ENCODE peak calls at places on chromosomes 4 and X, in four cellular contexts. D is lower leg skin, W is colonic mucosa, T is fibroblast of mammary gland. Q is an unnamed sample.
A peak's percentile ranks its signal among the peaks of the same experiment; 100 is the strongest.

GRCh38 chrX:9467751-9468150 is 2.9 kb downstream of the TBL1X start:
- DNase-seq in D (no peak), W (no peak), T (no peak), Q (no peak)

GRCh38 chr4:63922146-63922545 is 487.1 kb downstream of the TECRL start:
- DNase-seq in D (no peak), W (no peak), T (no peak), Q (no peak)

GRCh38 chr4:21517460-21517859 is 431.1 kb downstream of the KCNIP4 start:
- DNase-seq in D (no peak), W (no peak), T (no peak), Q (no peak)

GRCh38 chrX:130626521-130626920 is 224.7 kb downstream of the RBMX2 start:
- DNase-seq in D (no peak), W (no peak), T (peak; percentile 64), Q (no peak)

GRCh38 chr4:153789741-153790651 is 1.1 kb upstream of the SFRP2 start:
- DNase-seq in D (no peak), W (no peak), T (peak; percentile 76), Q (no peak)

GRCh38 chrX:42714981-42715688 is 62.8 kb downstream of the PPP1R2C start:
- DNase-seq in D (peak; percentile 13), W (peak; percentile 66), T (no peak), Q (peak; percentile 12)

GRCh38 chrX:16711219-16712115 is 1.0 kb downstream of the CTPS2 start:
- DNase-seq in D (no peak), W (no peak), T (no peak), Q (no peak)

GRCh38 chr4:103718993-103719319 is 829 bp downstream of the TACR3 start:
- DNase-seq in D (no peak), W (no peak), T (peak; percentile 12), Q (no peak)

GRCh38 chr4:13704020-13704419 is 76.5 kb upstream of the BOD1L1 start:
- DNase-seq in D (no peak), W (peak; percentile 35), T (no peak), Q (no peak)

GRCh38 chrX:39652336-39652735 is 445.4 kb downstream of the BCOR start:
- DNase-seq in D (no peak), W (peak; percentile 27), T (peak; percentile 42), Q (peak; percentile 41)

GRCh38 chrX:101655540-101655939 is 4.1 kb downstream of the ARMCX2 start:
- DNase-seq in D (no peak), W (no peak), T (no peak), Q (no peak)

GRCh38 chr4:115090483-115091075 is 22.8 kb downstream of the NDST4 start:
- DNase-seq in D (no peak), W (no peak), T (peak; percentile 28), Q (peak; percentile 43)

GRCh38 chr4:57182132-57182874 is 72.1 kb upstream of the IGFBP7 start:
- DNase-seq in D (peak; percentile 32), W (no peak), T (no peak), Q (no peak)

GRCh38 chr4:101156619-101157310 is 190.6 kb downstream of the PPP3CA start:
- DNase-seq in D (no peak), W (no peak), T (peak; percentile 20), Q (no peak)

Q was measured in choroid plexus epithelial cell.